ENCODE peak calls at places on chromosome 14, in ten cellular contexts. R, I, A, S, U, D, J, Q, X and W are unnamed samples.

GRCh38 chr14:93033983-93034670 is 81.6 kb downstream of the ITPK1 start:
- DNase-seq in I (no peak), A (no peak), J (no peak), D (no peak), X (no peak), Q (no peak), U (no peak), S (no peak), R (no peak), W (no peak)

GRCh38 chr14:102317564-102318248 is 1.8 kb upstream of the ZNF839 start:
- DNase-seq in Q (no peak), D (no peak), X (peak; percentile 39), A (no peak), R (peak; percentile 61), U (no peak), J (peak; percentile 62), I (no peak), S (peak; percentile 61), W (no peak)

GRCh38 chr14:88628452-88628851 is 65.6 kb downstream of the ZC3H14 start:
- DNase-seq in D (no peak), U (no peak), Q (no peak), X (no peak), J (no peak), R (no peak), I (no peak), A (no peak), S (no peak), W (no peak)

GRCh38 chr14:61470261-61470953 is 149.0 kb downstream of the PRKCH start:
- DNase-seq in S (peak; percentile 92), J (peak; percentile 32), R (peak; percentile 80), A (no peak), X (peak; percentile 90), U (no peak), D (no peak), I (peak; percentile 80), Q (peak; percentile 96), W (no peak)

GRCh38 chr14:55458800-55459577 is 18.6 kb upstream of the TBPL2 start:
- DNase-seq in X (peak; percentile 29), A (no peak), R (peak; percentile 62), I (peak; percentile 85), J (no peak), Q (no peak), U (no peak), D (no peak), S (peak; percentile 97), W (no peak)

GRCh38 chr14:64919215-64919614 is 5.0 kb downstream of the CHURC1 start:
- DNase-seq in J (no peak), I (no peak), R (no peak), S (no peak), D (no peak), U (no peak), Q (no peak), X (peak; percentile 17), A (no peak), W (no peak)

GRCh38 chr14:73850940-73851339 is 691 bp upstream of the PTGR2 start:
- DNase-seq in J (peak; percentile 54), A (no peak), X (peak; percentile 28), Q (no peak), D (no peak), U (no peak), S (peak; percentile 84), I (peak; percentile 27), R (no peak), W (no peak)

GRCh38 chr14:99703381-99703780 is 19.3 kb downstream of the CYP46A1 start:
- DNase-seq in D (no peak), I (no peak), X (no peak), R (no peak), Q (no peak), U (no peak), J (no peak), A (no peak), S (no peak), W (peak; percentile 3)

GRCh38 chr14:71235865-71236264 is 328.6 kb downstream of the PCNX1 start:
- DNase-seq in R (peak; percentile 26), I (no peak), U (no peak), D (no peak), S (no peak), X (no peak), J (no peak), Q (peak; percentile 57), A (no peak), W (no peak)

GRCh38 chr14:61120576-61120975 is 139.5 kb downstream of the SLC38A6 start:
- DNase-seq in X (no peak), D (no peak), Q (no peak), J (no peak), I (no peak), A (no peak), R (no peak), U (no peak), S (no peak), W (no peak)

GRCh38 chr14:76761849-76762616 is 765 bp downstream of the VASH1 start:
- DNase-seq in A (no peak), S (no peak), U (no peak), Q (no peak), J (no peak), R (no peak), D (no peak), X (no peak), I (no peak), W (no peak)

GRCh38 chr14:93005135-93005813 is 82.3 kb downstream of the CHGA start:
- DNase-seq in I (no peak), A (no peak), X (peak; percentile 30), Q (no peak), J (no peak), S (no peak), D (no peak), R (no peak), U (no peak), W (no peak)

GRCh38 chr14:77281852-77282251 is 10.8 kb upstream of the NGB start:
- DNase-seq in X (no peak), J (no peak), R (no peak), U (no peak), S (no peak), Q (no peak), A (no peak), I (no peak), D (no peak), W (no peak)

GRCh38 chr14:64937821-64938193 is 4.7 kb downstream of the GPX2 start:
- DNase-seq in A (no peak), X (peak; percentile 44), J (peak; percentile 33), R (peak; percentile 12), I (no peak), S (peak; percentile 52), U (no peak), Q (no peak), D (no peak), W (no peak)

GRCh38 chr14:29028973-29029582 is 262.5 kb downstream of the FOXG1 start:
- DNase-seq in X (peak; percentile 3), A (no peak), D (no peak), Q (peak; percentile 9), J (peak; percentile 12), U (no peak), S (peak; percentile 59), I (peak; percentile 11), R (no peak), W (peak; percentile 59)

GRCh38 chr14:104723651-104724406 is at the start of gene ADSS1:
- DNase-seq in J (peak; percentile 45), Q (no peak), S (peak; percentile 51), U (no peak), D (peak; percentile 83), X (peak; percentile 66), R (peak; percentile 53), I (no peak), A (no peak), W (peak; percentile 89)

GRCh38 chr14:65167072-65167645 is 64.8 kb upstream of the MAX start:
- DNase-seq in J (peak; percentile 38), A (no peak), R (no peak), D (no peak), X (no peak), U (no peak), S (no peak), Q (no peak), I (no peak), W (no peak)

GRCh38 chr14:64946310-64947045 is 3.9 kb upstream of the GPX2 start:
- DNase-seq in D (no peak), U (no peak), J (no peak), R (no peak), I (no peak), X (no peak), S (no peak), Q (no peak), A (no peak), W (no peak)